ENCODE peak calls at places on chromosomes 2 and 18, in six cellular contexts. I, D, T, M, Q and C are unnamed samples.

GRCh38 chr18:78561757-78562445 is 417.7 kb upstream of the SALL3 start:
- DNase-seq in I (no peak), D (no peak), T (no peak), M (no peak), Q (no peak), C (no peak)

GRCh38 chr18:8908792-8909510 is 193.5 kb upstream of the NDUFV2 start:
- DNase-seq in I (no peak), D (no peak), T (no peak), M (no peak), Q (no peak), C (peak)

GRCh38 chr2:113981404-113982134 is 91.7 kb downstream of the ACTR3 start:
- DNase-seq in I (no peak), D (no peak), T (no peak), M (no peak), Q (no peak), C (no peak)

GRCh38 chr18:11323359-11323819 is 174.0 kb upstream of the PIEZO2 start:
- DNase-seq in I (no peak), D (no peak), T (no peak), M (peak), Q (no peak), C (no peak)

GRCh38 chr2:120509991-120510735 is 164.2 kb downstream of the INHBB start:
- DNase-seq in I (no peak), D (no peak), T (no peak), M (no peak), Q (no peak), C (no peak)

GRCh38 chr2:23760746-23761145 is 166.2 kb downstream of the ATAD2B start:
- DNase-seq in I (no peak), D (no peak), T (no peak), M (peak), Q (no peak), C (peak)

GRCh38 chr2:203786912-203787311 is 80.5 kb downstream of the CD28 start:
- DNase-seq in I (no peak), D (no peak), T (peak), M (peak), Q (no peak), C (no peak)

GRCh38 chr2:235803028-235803427 is 309.2 kb downstream of the AGAP1 start:
- DNase-seq in I (no peak), D (no peak), T (no peak), M (peak), Q (no peak), C (no peak)

GRCh38 chr2:240106765-240107164 is 29.3 kb downstream of the COPS9 start:
- DNase-seq in I (no peak), D (no peak), T (no peak), M (no peak), Q (no peak), C (no peak)

GRCh38 chr2:176129013-176129796 is at the start of gene HOXD8:
- DNase-seq in I (peak), D (no peak), T (no peak), M (peak), Q (no peak), C (no peak)

GRCh38 chr2:62724106-62724505 is 18.6 kb downstream of the EHBP1 start:
- DNase-seq in I (no peak), D (no peak), T (no peak), M (no peak), Q (no peak), C (no peak)

GRCh38 chr2:237790353-237790752 is 8.2 kb upstream of the RBM44 start:
- DNase-seq in I (no peak), D (no peak), T (no peak), M (peak), Q (no peak), C (no peak)

GRCh38 chr2:235050992-235051351 is 99.2 kb downstream of the SH3BP4 start:
- DNase-seq in I (peak), D (peak), T (peak), M (peak), Q (no peak), C (peak)

GRCh38 chr2:138059487-138059886 is 95.2 kb downstream of the HNMT start:
- DNase-seq in I (peak), D (no peak), T (no peak), M (peak), Q (no peak), C (no peak)

GRCh38 chr2:122886479-122887130 is 1131.2 kb downstream of the TSN start:
- DNase-seq in I (no peak), D (no peak), T (no peak), M (no peak), Q (no peak), C (no peak)

GRCh38 chr18:70634576-70635147 is 345.8 kb downstream of the SOCS6 start:
- DNase-seq in I (no peak), D (no peak), T (no peak), M (no peak), Q (no peak), C (no peak)

GRCh38 chr18:63301458-63301857 is 18.1 kb downstream of the BCL2 start:
- DNase-seq in I (no peak), D (no peak), T (no peak), M (no peak), Q (no peak), C (no peak)

GRCh38 chr2:200667397-200667796 is 81.6 kb downstream of the AOX1 start:
- DNase-seq in I (peak), D (no peak), T (no peak), M (no peak), Q (no peak), C (no peak)

DNA sequence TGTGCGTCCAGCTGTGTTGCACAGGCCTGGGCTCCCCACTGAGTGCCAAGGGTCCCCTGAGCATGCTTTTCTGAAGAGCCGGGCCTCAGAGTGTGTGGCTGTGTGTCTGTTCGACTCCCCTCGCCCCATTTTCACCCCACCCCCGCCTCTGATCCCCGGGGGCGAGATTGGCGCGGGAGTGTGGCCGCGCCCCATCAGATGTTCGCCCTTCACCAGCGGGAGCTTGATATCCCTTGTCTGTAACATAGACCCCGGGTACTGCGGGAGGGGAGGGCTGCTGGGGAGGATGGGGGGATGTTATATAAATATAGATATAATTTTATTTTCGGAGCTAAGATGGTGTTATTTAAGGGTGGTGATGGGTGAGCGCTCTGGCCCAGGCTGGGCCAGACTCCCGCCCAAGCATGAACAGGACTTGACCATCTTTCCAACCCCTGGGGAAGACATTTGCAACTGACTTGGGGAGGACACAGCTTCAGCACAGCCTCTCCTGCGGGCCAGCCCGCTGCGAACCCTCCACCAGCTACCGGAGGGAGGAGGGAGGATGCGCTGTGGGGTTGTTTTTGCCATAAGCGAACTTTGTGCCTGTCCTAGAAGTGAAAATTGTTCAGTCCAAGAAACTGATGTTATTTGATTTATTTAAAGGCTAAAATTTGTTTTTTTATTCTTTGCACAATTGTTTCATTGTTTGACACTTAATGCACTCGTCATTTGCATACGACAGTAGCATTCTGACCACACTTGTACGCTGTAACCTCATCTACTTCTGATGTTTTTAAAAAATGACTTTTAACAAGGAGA is 1.6 kb downstream of the RHOB start:
- DNase-seq in I (no peak), D (peak), T (peak), M (peak), Q (no peak), C (no peak)
- H3K27ac ChIP-seq in I (no peak), D (peak), T (peak), M (peak), Q (no peak), C (no peak)

GRCh38 chr2:131145040-131145439 is 39.9 kb downstream of the PLEKHB2 start:
- DNase-seq in I (no peak), D (no peak), T (no peak), M (no peak), Q (no peak), C (peak)
- H3K27ac ChIP-seq in I (no peak), D (no peak), T (no peak), M (no peak), Q (no peak), C (peak)

DNA sequence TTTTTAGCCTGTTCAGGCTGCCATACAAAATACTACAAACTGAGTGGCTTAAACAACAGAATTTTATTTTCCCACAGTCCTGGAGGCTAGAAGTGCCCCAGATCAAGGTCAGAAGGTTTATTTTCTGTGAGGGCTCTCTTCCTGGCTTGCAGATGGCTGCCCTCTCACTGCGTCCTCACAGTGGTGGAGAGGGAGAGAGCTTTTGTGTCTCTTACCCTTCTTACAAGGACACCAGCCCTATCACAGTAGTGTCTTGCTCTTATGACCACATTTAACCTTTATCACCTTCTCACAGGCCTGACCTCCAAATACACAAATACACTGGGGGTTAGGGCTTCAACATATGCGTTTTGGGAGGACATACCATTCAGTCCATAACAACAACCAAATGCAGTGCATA is 11.7 kb downstream of the WDR7 start:
- DNase-seq in I (peak), D (no peak), T (no peak), M (no peak), Q (no peak), C (no peak)
- H3K27ac ChIP-seq in I (peak), D (no peak), T (no peak), M (no peak), Q (no peak), C (no peak)

GRCh38 chr2:16375981-16376380 is 289.7 kb downstream of the CYRIA start:
- DNase-seq in I (no peak), D (no peak), T (no peak), M (no peak), Q (no peak), C (no peak)
- H3K27ac ChIP-seq in I (no peak), D (no peak), T (no peak), M (no peak), Q (no peak), C (no peak)

DNA sequence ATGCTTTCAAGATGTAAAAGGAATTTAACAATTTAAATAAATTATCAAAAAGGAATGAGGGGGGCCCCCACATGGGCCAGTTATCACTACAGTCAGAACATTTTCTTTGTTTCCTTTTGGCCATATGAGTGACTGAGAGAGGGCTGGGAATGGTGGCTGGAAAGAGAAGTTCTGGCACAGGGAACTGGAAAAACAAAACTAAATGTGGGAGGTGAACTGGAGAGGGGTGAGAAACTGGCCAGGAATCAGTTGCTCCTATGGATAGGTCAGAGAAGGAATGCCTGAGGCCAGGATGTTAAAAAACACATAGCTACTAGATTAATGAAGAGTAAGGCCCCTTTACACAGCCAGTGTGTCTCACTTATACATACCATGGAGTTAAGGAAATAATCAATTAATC is 121.0 kb downstream of the RBMS1 start:
- DNase-seq in I (no peak), D (no peak), T (no peak), M (peak), Q (no peak), C (peak)
- H3K27ac ChIP-seq in I (no peak), D (no peak), T (peak), M (peak), Q (no peak), C (no peak)

GRCh38 chr2:1819396-1819795 is 75.1 kb upstream of the PXDN start:
- DNase-seq in I (no peak), D (no peak), T (no peak), M (no peak), Q (no peak), C (no peak)

GRCh38 chr2:1816414-1816911 is 72.1 kb upstream of the PXDN start:
- DNase-seq in I (no peak), D (no peak), T (peak), M (peak), Q (no peak), C (no peak)

GRCh38 chr2:1818811-1819210 is 74.5 kb upstream of the PXDN start:
- DNase-seq in I (no peak), D (no peak), T (no peak), M (no peak), Q (no peak), C (no peak)

GRCh38 chr2:1818404-1818803 is 74.1 kb upstream of the PXDN start:
- DNase-seq in I (no peak), D (no peak), T (no peak), M (no peak), Q (no peak), C (no peak)

DNA sequence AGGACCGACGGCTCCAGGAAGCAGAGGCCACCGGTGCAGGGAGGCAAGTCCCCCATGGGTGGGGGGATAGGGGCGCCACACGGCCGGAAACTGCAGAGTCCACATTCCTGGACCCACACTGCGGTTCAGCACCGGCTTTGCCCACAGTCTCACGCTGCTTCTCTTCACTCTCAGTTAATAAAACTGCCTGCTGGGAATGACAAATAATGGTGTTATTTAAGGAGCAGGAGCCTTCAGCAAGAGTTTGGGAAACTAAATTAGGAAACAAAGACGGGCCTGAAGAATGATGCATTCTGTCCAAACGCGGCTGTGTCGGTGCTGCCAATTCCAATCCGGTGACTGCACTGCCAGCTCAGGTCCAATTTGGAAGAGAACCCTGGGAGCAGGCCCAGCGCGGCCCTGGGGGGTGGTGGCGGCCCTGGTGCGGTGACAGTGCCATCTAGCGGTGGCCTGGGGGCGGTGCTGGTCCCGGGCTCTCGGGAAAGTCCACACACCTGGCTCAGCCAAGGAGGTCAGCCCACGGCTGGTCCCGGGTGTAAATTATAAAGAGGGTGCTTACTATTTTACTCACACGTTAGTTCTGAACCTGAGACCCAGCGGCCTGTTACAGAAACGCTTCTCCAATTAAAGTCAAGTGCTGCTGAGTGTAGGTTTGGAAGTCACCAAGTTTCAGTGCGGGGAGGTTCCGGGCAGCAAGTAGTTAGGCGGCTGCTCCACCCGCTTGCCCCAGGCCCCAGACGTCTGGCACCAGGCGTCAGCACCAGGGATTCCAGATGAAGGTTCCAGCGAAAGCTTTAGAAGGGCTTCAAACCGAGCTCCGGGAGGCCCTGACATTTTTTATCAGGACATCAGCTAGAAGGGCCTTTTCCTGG is 73.2 kb upstream of the PXDN start:
- DNase-seq in I (peak), D (peak), T (peak), M (peak), Q (peak), C (peak)
- H3K27ac ChIP-seq in I (no peak), D (no peak), T (peak), M (peak), Q (no peak), C (no peak)

GRCh38 chr2:33266467-33266866 is 210.0 kb upstream of the RASGRP3 start:
- DNase-seq in I (no peak), D (no peak), T (no peak), M (no peak), Q (no peak), C (no peak)
- H3K27ac ChIP-seq in I (no peak), D (no peak), T (no peak), M (no peak), Q (no peak), C (no peak)

DNA sequence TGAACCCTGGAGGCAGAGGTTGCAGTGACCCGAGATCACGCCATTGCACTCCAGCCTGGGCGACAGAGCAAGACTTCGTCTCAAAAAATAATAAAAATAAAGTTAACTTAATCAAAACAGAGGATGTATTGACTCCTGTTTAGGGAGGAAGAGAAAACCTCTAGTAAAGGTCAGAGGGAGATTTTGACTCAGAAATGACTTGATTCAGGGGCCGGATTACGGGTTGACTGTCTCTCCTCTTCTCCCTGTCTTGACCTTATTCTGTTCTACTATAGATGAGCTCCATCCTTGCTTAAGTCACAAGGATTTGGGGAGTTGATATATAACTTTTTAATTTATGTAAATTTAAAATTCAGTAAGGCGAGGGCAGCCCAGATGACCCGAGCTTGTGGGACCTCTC is 71.0 kb downstream of the COX7A2L start:
- DNase-seq in I (no peak), D (no peak), T (no peak), M (no peak), Q (no peak), C (no peak)
- H3K27ac ChIP-seq in I (no peak), D (no peak), T (no peak), M (no peak), Q (no peak), C (no peak)